ENCODE peak calls at places on chromosomes 3 and 15, in five cellular contexts. W is upper lobe of right lung, T is tibial artery, A is fibroblast of mammary gland, L is left lung. Z is an unnamed sample.

GRCh38 chr3:189641776-189642175 is 10.6 kb downstream of the TP63 start:
- DNase-seq in T (no peak), L (no peak), A (no peak), W (no peak), Z (no peak)

GRCh38 chr3:70916375-70917055 is 604.1 kb upstream of the MDFIC2 start:
- DNase-seq in W (no peak), L (no peak), A (no peak), T (peak; percentile 27), Z (no peak)

GRCh38 chr15:74036271-74037170 is 42.0 kb downstream of the PML start:
- DNase-seq in L (peak; percentile 60), T (peak; percentile 46), A (peak; percentile 73), W (no peak), Z (peak; percentile 22)

GRCh38 chr15:92808611-92809063 is 91.5 kb upstream of the CHD2 start:
- DNase-seq in T (peak; percentile 59), W (peak; percentile 86), L (peak; percentile 69), A (peak; percentile 78), Z (peak; percentile 72)

GRCh38 chr3:140505256-140505655 is 172.6 kb upstream of the TRIM42 start:
- DNase-seq in W (no peak), L (no peak), A (peak; percentile 13), T (peak; percentile 24), Z (peak; percentile 58)

GRCh38 chr3:106635271-106635670 is 742.0 kb upstream of the CCDC54 start:
- DNase-seq in L (no peak), W (no peak), A (peak; percentile 83), T (no peak), Z (peak; percentile 96)

GRCh38 chr3:148074916-148075315 is 622.8 kb upstream of the AGTR1 start:
- DNase-seq in A (no peak), W (no peak), L (no peak), T (no peak), Z (no peak)

GRCh38 chr15:70036585-70037343 is 61.0 kb downstream of the TLE3 start:
- DNase-seq in A (no peak), L (no peak), T (no peak), W (peak; percentile 55), Z (no peak)

GRCh38 chr15:84001655-84002054 is 233.9 kb upstream of the GOLGA6L4 start:
- DNase-seq in L (no peak), W (no peak), A (no peak), T (no peak), Z (no peak)

GRCh38 chr15:90529369-90530249 is at the start of gene CRTC3:
- DNase-seq in L (peak; percentile 57), W (peak; percentile 84), A (peak; percentile 41), T (peak; percentile 43), Z (peak; percentile 51)

GRCh38 chr15:60062826-60063225 is 58.7 kb downstream of the FOXB1 start:
- DNase-seq in L (no peak), A (peak; percentile 84), W (no peak), T (no peak), Z (peak; percentile 36)

GRCh38 chr15:40289140-40289775 is 6.4 kb upstream of the ANKRD63 start:
- DNase-seq in W (no peak), A (no peak), L (no peak), T (no peak), Z (no peak)

GRCh38 chr15:34620122-34620521 is 36.7 kb upstream of the GOLGA8B start:
- DNase-seq in W (no peak), A (no peak), T (no peak), L (no peak), Z (no peak)

GRCh38 chr3:48129921-48130320 is 58.3 kb downstream of the CDC25A start:
- DNase-seq in T (no peak), L (no peak), W (no peak), A (peak; percentile 48), Z (peak; percentile 71)

GRCh38 chr15:40286061-40286532 is 3.2 kb upstream of the ANKRD63 start:
- DNase-seq in T (no peak), A (no peak), W (no peak), L (no peak), Z (no peak)

GRCh38 chr3:47860206-47860605 is 57.3 kb downstream of the DHX30 start:
- DNase-seq in W (peak; percentile 45), A (no peak), L (no peak), T (no peak), Z (no peak)

GRCh38 chr3:58651268-58651667 is 15.3 kb downstream of the FAM3D start:
- DNase-seq in A (no peak), T (no peak), W (no peak), L (no peak), Z (no peak)

GRCh38 chr3:159764211-159765024 is 224.2 kb upstream of the IL12A start:
- DNase-seq in T (peak; percentile 58), W (peak; percentile 80), L (no peak), A (peak; percentile 79), Z (peak; percentile 70)

GRCh38 chr3:154367221-154367620 is 42.9 kb upstream of the DHX36 start:
- DNase-seq in A (no peak), T (no peak), W (no peak), L (no peak), Z (no peak)

GRCh38 chr15:75843618-75844610 is 667 bp downstream of the UBE2Q2 start:
- DNase-seq in L (peak; percentile 63), A (peak; percentile 37), T (peak; percentile 51), W (peak; percentile 86), Z (peak; percentile 29)

GRCh38 chr3:176919836-176920760 is 277.2 kb downstream of the TBL1XR1 start:
- DNase-seq in A (peak; percentile 56), L (no peak), T (no peak), W (no peak), Z (peak; percentile 86)

GRCh38 chr15:71781179-71781964 is 29.0 kb upstream of the NR2E3 start:
- DNase-seq in T (no peak), L (no peak), A (peak; percentile 22), W (no peak), Z (peak; percentile 56)

GRCh38 chr3:164465172-164465571 is 613.1 kb downstream of the SI start:
- DNase-seq in A (peak; percentile 58), W (no peak), T (no peak), L (no peak), Z (peak; percentile 69)

GRCh38 chr3:43180027-43180426 is 74.1 kb upstream of the POMGNT2 start:
- DNase-seq in T (no peak), L (peak; percentile 43), W (no peak), A (peak; percentile 86), Z (peak; percentile 27)

GRCh38 chr3:187750041-187750512 is 4.8 kb upstream of the BCL6 start:
- DNase-seq in A (no peak), T (no peak), L (peak; percentile 79), W (peak; percentile 88), Z (peak; percentile 51)

GRCh38 chr3:131033480-131034080 is 6.9 kb downstream of the NEK11 start:
- DNase-seq in L (no peak), W (no peak), T (no peak), A (peak; percentile 64), Z (no peak)

GRCh38 chr3:134663646-134664456 is 13.0 kb upstream of the KY start:
- DNase-seq in T (no peak), A (peak; percentile 34), L (no peak), W (no peak), Z (peak; percentile 47)

GRCh38 chr15:90829942-90830440 is 38.4 kb upstream of the FURIN start:
- DNase-seq in T (peak; percentile 55), A (no peak), W (peak; percentile 72), L (peak; percentile 55), Z (no peak)

GRCh38 chr15:60370804-60371700 is 26.7 kb downstream of the ANXA2 start:
- DNase-seq in T (peak; percentile 89), L (peak; percentile 72), A (peak; percentile 99), W (no peak), Z (peak; percentile 100)

GRCh38 chr3:125374501-125374995 is 577 bp downstream of the ZNF148 start:
- DNase-seq in W (peak; percentile 79), A (peak; percentile 30), T (peak; percentile 23), L (peak; percentile 43), Z (peak; percentile 49)

GRCh38 chr15:90004671-90005070 is 3.5 kb downstream of the ZNF710 start:
- DNase-seq in W (no peak), T (peak; percentile 58), A (peak; percentile 99), L (peak; percentile 56), Z (peak; percentile 96)

GRCh38 chr15:42131006-42131405 is 25.4 kb downstream of the PLA2G4F start:
- DNase-seq in L (no peak), T (no peak), A (no peak), W (no peak), Z (no peak)

GRCh38 chr15:42128476-42128875 is 28.0 kb downstream of the PLA2G4F start:
- DNase-seq in A (no peak), W (no peak), L (no peak), T (no peak), Z (no peak)

GRCh38 chr15:42131826-42132806 is 24.3 kb downstream of the PLA2G4F start:
- DNase-seq in W (peak; percentile 76), T (no peak), A (no peak), L (peak; percentile 60), Z (no peak)

GRCh38 chr15:42129364-42129763 is 27.1 kb downstream of the PLA2G4F start:
- DNase-seq in W (no peak), A (no peak), T (no peak), L (no peak), Z (no peak)

DNA sequence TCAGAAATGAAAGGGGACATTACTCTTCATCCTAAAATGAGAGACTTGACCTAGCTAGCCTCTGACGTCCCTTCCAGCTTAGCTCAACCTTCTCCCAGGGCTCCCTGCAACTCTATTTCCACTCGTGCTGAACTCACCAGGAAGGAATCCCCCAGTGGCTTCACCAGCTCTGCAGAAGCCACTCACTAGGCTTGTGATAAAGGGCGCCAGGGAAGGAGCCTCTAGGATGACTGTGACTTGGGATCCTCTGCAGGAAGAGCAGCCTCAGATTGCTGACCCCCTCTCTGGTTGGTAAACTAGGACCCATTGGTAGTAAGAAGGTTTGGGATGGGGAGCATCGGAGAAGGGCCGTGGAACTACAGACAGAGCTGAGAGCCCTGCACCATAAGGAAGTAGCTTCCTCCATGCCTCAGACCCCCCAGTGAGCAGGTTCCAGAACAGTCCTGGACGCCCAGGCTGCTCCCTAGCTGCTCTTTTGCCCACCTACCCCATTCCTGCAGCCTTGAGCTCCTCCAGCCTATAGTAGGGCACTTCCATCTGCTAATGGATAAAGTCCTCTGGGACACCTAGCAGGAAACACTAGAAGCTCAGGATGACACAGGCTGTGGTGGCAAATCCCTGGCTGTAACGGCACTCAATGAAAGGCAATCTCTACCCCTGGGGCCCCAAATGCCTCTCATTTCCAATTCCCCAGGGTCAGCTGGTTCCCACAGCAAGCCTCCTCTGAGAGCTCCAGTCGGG is 26.0 kb downstream of the PLA2G4F start:
- DNase-seq in L (no peak), A (no peak), T (no peak), W (peak; percentile 23), Z (no peak)
- TF ChIP-seq CTCF in L (no peak), A (no peak), T (no peak), W (no peak), Z (no peak)

GRCh38 chr3:13927295-13927694 is 47.4 kb upstream of the WNT7A start:
- DNase-seq in T (no peak), W (no peak), L (no peak), A (no peak), Z (no peak)
- TF ChIP-seq CTCF in T (no peak), W (no peak), L (no peak), A (no peak), Z (no peak)

GRCh38 chr15:66943456-66944095 is 121.8 kb upstream of the SMAD3 start:
- DNase-seq in T (no peak), L (no peak), W (no peak), A (no peak), Z (no peak)
- TF ChIP-seq CTCF in T (no peak), L (no peak), W (no peak), A (no peak), Z (no peak)

DNA sequence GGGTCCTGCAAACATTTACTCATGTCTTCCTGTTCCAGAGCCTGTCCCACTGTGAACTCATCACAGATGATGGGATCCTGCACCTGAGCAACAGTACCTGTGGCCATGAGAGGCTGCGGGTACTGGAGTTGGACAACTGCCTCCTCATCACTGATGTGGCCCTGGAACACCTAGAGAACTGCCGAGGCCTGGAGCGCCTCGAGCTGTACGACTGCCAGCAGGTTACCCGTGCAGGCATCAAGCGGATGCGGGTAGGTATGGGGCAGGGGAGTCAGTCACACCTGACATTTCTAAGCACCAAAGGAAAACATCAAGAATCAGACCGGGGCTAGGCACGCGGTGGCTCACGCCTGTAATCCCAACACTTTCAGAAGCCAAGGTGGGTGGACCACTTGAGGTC is 56.3 kb downstream of the UBP1 start:
- DNase-seq in T (no peak), L (no peak), W (no peak), A (no peak), Z (no peak)
- TF ChIP-seq CTCF in T (no peak), L (no peak), W (no peak), A (no peak), Z (no peak)

Z was measured in astrocyte.